ENCODE peak calls at places on chromosomes 11 and 22, in seven cellular contexts. S is hepatocyte; V is stimulated activated effector memory CD8-positive, alpha-beta T cell treated with anti-CD3 and anti-CD28 coated beads, Interleukin-12 subunit alpha, Interleukin-12 subunit beta, amount 100 ng/mL, for 72 hours; F is nephron progenitor cell; G is activated CD4-positive, alpha-beta T cell treated with anti-CD3 and anti-CD28 coated beads, Interleukin-2, amount 50 U/mL, for 4 hours; A is adipocyte; X is EH. J is an unnamed sample.

GRCh38 chr22:40385041-40385782 is 14.8 kb downstream of the SGSM3 start:
- DNase-seq in S (no peak), V (no peak), F (no peak), G (no peak), A (no peak), X (no peak), J (peak)

GRCh38 chr11:133506023-133506422 is 26.3 kb downstream of the OPCML start:
- DNase-seq in S (no peak), V (no peak), F (no peak), G (no peak), A (no peak), X (no peak), J (no peak)

GRCh38 chr11:11137339-11137738 is 215.7 kb downstream of the CSNK2A3 start:
- DNase-seq in S (no peak), V (no peak), F (no peak), G (no peak), A (no peak), X (no peak), J (no peak)

GRCh38 chr11:100735949-100736675 is 49.0 kb downstream of the ARHGAP42 start:
- DNase-seq in S (no peak), V (no peak), F (no peak), G (no peak), A (peak), X (peak), J (no peak)

GRCh38 chr11:8033312-8033715 is 46.2 kb downstream of the EIF3F start:
- DNase-seq in S (peak), V (peak), F (peak), G (peak), A (peak), X (peak), J (peak)

GRCh38 chr11:8099291-8099899 is 18.4 kb downstream of the TUB start:
- DNase-seq in S (peak), V (peak), F (peak), G (peak), A (peak), X (peak), J (peak)

GRCh38 chr11:11263238-11264030 is 89.6 kb downstream of the CSNK2A3 start:
- DNase-seq in S (no peak), V (no peak), F (peak), G (no peak), A (no peak), X (peak), J (no peak)

GRCh38 chr11:14645247-14645912 is 1.8 kb downstream of the PDE3B start:
- DNase-seq in S (no peak), V (no peak), F (no peak), G (no peak), A (peak), X (peak), J (peak)

GRCh38 chr11:126838779-126839178 is 161.8 kb downstream of the KIRREL3 start:
- DNase-seq in S (no peak), V (no peak), F (no peak), G (no peak), A (no peak), X (no peak), J (no peak)

GRCh38 chr22:50620861-50621490 is 7.0 kb downstream of the ARSA start:
- DNase-seq in S (no peak), V (peak), F (no peak), G (no peak), A (no peak), X (no peak), J (peak)

J was measured in osteoblast.